ENCODE peak calls at places on chromosome 4, in four cellular contexts. J is Daoy; K is activated CD8-positive, alpha-beta memory T cell treated with anti-CD3 and anti-CD28 coated beads, Interleukin-2, amount 50 U/mL, for 48 hours; G is EH. I is an unnamed sample.

GRCh38 chr4:182862921-182863320 is 54.3 kb downstream of the DCTD start:
- DNase-seq in J (no peak), G (no peak), K (no peak), I (no peak)

GRCh38 chr4:56410247-56410646 is 23.0 kb upstream of the AASDH start:
- DNase-seq in K (no peak), J (peak), G (peak), I (no peak)

GRCh38 chr4:173536808-173537429 is 6.9 kb upstream of the HAND2 start:
- DNase-seq in G (no peak), J (peak), K (no peak), I (no peak)

GRCh38 chr4:41660350-41660749 is 88.2 kb downstream of the PHOX2B start:
- DNase-seq in J (no peak), G (no peak), K (no peak), I (no peak)

GRCh38 chr4:89245459-89245858 is 62.1 kb downstream of the GPRIN3 start:
- DNase-seq in J (no peak), K (no peak), G (no peak), I (no peak)

GRCh38 chr4:174120446-174121142 is 162.9 kb downstream of the FBXO8 start:
- DNase-seq in G (peak), K (no peak), J (peak), I (no peak)

GRCh38 chr4:137961051-137961438 is 281.1 kb downstream of the SLC7A11 start:
- DNase-seq in G (peak), K (no peak), J (peak), I (no peak)

GRCh38 chr4:109052699-109053656 is 249.5 kb downstream of the COL25A1 start:
- DNase-seq in G (no peak), K (no peak), J (no peak), I (no peak)

GRCh38 chr4:147994076-147994475 is 262.2 kb downstream of the ARHGAP10 start:
- DNase-seq in J (no peak), K (no peak), G (no peak), I (no peak)

GRCh38 chr4:25632135-25632534 is 23.5 kb upstream of the SLC34A2 start:
- DNase-seq in J (no peak), G (no peak), K (no peak), I (no peak)

GRCh38 chr4:119834901-119835300 is 206.3 kb upstream of the PDE5A start:
- DNase-seq in G (no peak), J (no peak), K (no peak), I (no peak)

GRCh38 chr4:98653006-98653405 is 5.4 kb downstream of the TSPAN5 start:
- DNase-seq in J (no peak), G (peak), K (no peak), I (no peak)

GRCh38 chr4:76420311-76420710 is 630 bp downstream of the CCDC158 start:
- DNase-seq in J (no peak), G (no peak), K (no peak), I (no peak)

GRCh38 chr4:153987291-153987690 is 198.4 kb upstream of the SFRP2 start:
- DNase-seq in G (peak), K (no peak), J (no peak), I (no peak)

GRCh38 chr4:141711211-141711610 is 74.8 kb downstream of the IL15 start:
- DNase-seq in K (no peak), J (no peak), G (peak), I (no peak)

GRCh38 chr4:153585021-153585420 is 99.1 kb upstream of the TLR2 start:
- DNase-seq in K (no peak), G (no peak), J (no peak), I (no peak)

I was measured in type B pancreatic cell.